ENCODE peak calls at places on chromosome 22, in ten cellular contexts. Y, Q, I, U, W, R, N, X, K and F are unnamed samples.

GRCh38 chr22:38882480-38882879 is 10.5 kb upstream of the CBX6 start:
- DNase-seq in Y (no peak), W (no peak), R (no peak), I (no peak), U (no peak), X (no peak), K (no peak), Q (no peak), N (no peak), F (no peak)

GRCh38 chr22:36617694-36618522 is 85.6 kb downstream of the CACNG2 start:
- DNase-seq in W (no peak), R (no peak), Q (no peak), N (no peak), I (no peak), U (no peak), Y (no peak), K (no peak), X (no peak), F (no peak)

GRCh38 chr22:43169310-43170130 is 17.4 kb downstream of the TTLL12 start:
- DNase-seq in U (no peak), K (no peak), N (no peak), I (no peak), R (no peak), X (no peak), Y (no peak), W (no peak), Q (no peak), F (no peak)

GRCh38 chr22:20526305-20526627 is 18.9 kb downstream of the MED15 start:
- DNase-seq in R (no peak), Y (no peak), N (no peak), I (no peak), K (no peak), X (no peak), Q (no peak), W (no peak), U (no peak), F (no peak)

GRCh38 chr22:25334091-25334490 is 114.7 kb downstream of the CRYBB2 start:
- DNase-seq in I (no peak), Y (peak; percentile 9), K (no peak), R (no peak), Q (peak; percentile 69), N (peak; percentile 88), W (peak; percentile 97), U (peak; percentile 68), X (peak; percentile 36), F (peak; percentile 42)

GRCh38 chr22:46737105-46737975 is 712 bp downstream of the CERK start:
- DNase-seq in U (peak; percentile 69), X (no peak), R (no peak), I (no peak), N (peak; percentile 74), Y (peak; percentile 14), K (no peak), W (peak; percentile 40), Q (peak; percentile 84), F (no peak)

GRCh38 chr22:46546466-46547178 is 9.2 kb upstream of the CELSR1 start:
- DNase-seq in W (no peak), Y (no peak), Q (no peak), I (no peak), U (no peak), X (no peak), R (no peak), N (no peak), K (peak; percentile 74), F (peak; percentile 79)

GRCh38 chr22:29343313-29343805 is 27.9 kb upstream of the RASL10A start:
- DNase-seq in W (no peak), K (peak; percentile 64), N (no peak), R (no peak), U (no peak), I (peak; percentile 31), Y (no peak), X (no peak), Q (peak; percentile 62), F (peak; percentile 49)